ENCODE peak calls at places on chromosomes 13 and 19, in six cellular contexts. X, C, A, S, K and Z are unnamed samples. For H3K4me1, the result is how much of the 10 kb centered on the place peaks cover.

GRCh38 chr13:53142301-53142700 is 113.7 kb downstream of the OLFM4 start:
- DNase-seq in X (no peak), C (no peak), A (no peak), S (no peak), K (no peak), Z (no peak)

GRCh38 chr13:35630551-35631275 is 154.2 kb upstream of the MAB21L1 start:
- DNase-seq in X (peak), C (peak), A (no peak), S (no peak), K (peak), Z (peak)

GRCh38 chr19:12543855-12544254 is 7.4 kb downstream of the ZNF564 start:
- DNase-seq in X (no peak), C (no peak), A (no peak), S (no peak), K (no peak), Z (no peak)

GRCh38 chr19:52991021-52991420 is 22.7 kb upstream of the ERVV-1 start:
- DNase-seq in X (no peak), C (no peak), A (no peak), S (no peak), K (no peak), Z (no peak)

GRCh38 chr13:85137516-85137915 is 661.7 kb downstream of the SLITRK6 start:
- DNase-seq in X (no peak), C (no peak), A (no peak), S (no peak), K (no peak), Z (no peak)

GRCh38 chr19:29129148-29129547 is 83.8 kb downstream of the UQCRFS1 start:
- DNase-seq in X (no peak), C (no peak), A (no peak), S (no peak), K (no peak), Z (no peak)

GRCh38 chr19:3710265-3710812 is 2.2 kb downstream of the TJP3 start:
- DNase-seq in X (peak), C (peak), A (no peak), S (no peak), K (no peak), Z (peak)

GRCh38 chr19:19550454-19550842 is 12.4 kb downstream of the CILP2 start:
- DNase-seq in X (no peak), C (no peak), A (no peak), S (no peak), K (no peak), Z (no peak)

GRCh38 chr13:89827552-89827951 is 1519.9 kb upstream of the MIR17HG start:
- DNase-seq in X (peak), C (no peak), A (no peak), S (no peak), K (no peak), Z (peak)

GRCh38 chr19:50663280-50663790 is 14.1 kb downstream of the C19orf81 start:
- DNase-seq in X (no peak), C (no peak), A (no peak), S (no peak), K (no peak), Z (no peak)

GRCh38 chr19:29779921-29780320 is 31.9 kb upstream of the CCNE1 start:
- DNase-seq in X (no peak), C (no peak), A (no peak), S (no peak), K (peak), Z (no peak)

GRCh38 chr19:39262496-39262895 is 5.7 kb upstream of the IFNL2 start:
- DNase-seq in X (no peak), C (no peak), A (no peak), S (no peak), K (no peak), Z (no peak)

GRCh38 chr19:39265321-39265916 is 2.8 kb upstream of the IFNL2 start:
- DNase-seq in X (no peak), C (no peak), A (no peak), S (no peak), K (peak), Z (no peak)

GRCh38 chr19:39264306-39265290 is 3.6 kb upstream of the IFNL2 start:
- DNase-seq in X (no peak), C (no peak), A (no peak), S (no peak), K (peak), Z (no peak)

GRCh38 chr19:39261704-39262103 is 6.5 kb upstream of the IFNL2 start:
- DNase-seq in X (no peak), C (no peak), A (no peak), S (no peak), K (no peak), Z (no peak)

GRCh38 chr19:39263912-39264305 is 4.3 kb upstream of the IFNL2 start:
- DNase-seq in X (no peak), C (no peak), A (no peak), S (no peak), K (peak), Z (no peak)
- TF ChIP-seq EZH2 in X (no peak), C (no peak), A (no peak), S (no peak), K (no peak), Z (no peak)

GRCh38 chr19:35457173-35457572 is 9.1 kb downstream of the FFAR2 start:
- DNase-seq in X (no peak), C (no peak), A (no peak), S (no peak), K (no peak), Z (no peak)

GRCh38 chr19:35459414-35460082 is 11.5 kb downstream of the FFAR2 start:
- DNase-seq in X (peak), C (no peak), A (no peak), S (no peak), K (no peak), Z (no peak)

GRCh38 chr19:35460608-35461007 is 12.6 kb downstream of the FFAR2 start:
- DNase-seq in X (no peak), C (no peak), A (no peak), S (no peak), K (no peak), Z (no peak)

GRCh38 chr19:35458821-35459391 is 10.8 kb downstream of the FFAR2 start:
- DNase-seq in X (peak), C (no peak), A (no peak), S (no peak), K (no peak), Z (no peak)

DNA sequence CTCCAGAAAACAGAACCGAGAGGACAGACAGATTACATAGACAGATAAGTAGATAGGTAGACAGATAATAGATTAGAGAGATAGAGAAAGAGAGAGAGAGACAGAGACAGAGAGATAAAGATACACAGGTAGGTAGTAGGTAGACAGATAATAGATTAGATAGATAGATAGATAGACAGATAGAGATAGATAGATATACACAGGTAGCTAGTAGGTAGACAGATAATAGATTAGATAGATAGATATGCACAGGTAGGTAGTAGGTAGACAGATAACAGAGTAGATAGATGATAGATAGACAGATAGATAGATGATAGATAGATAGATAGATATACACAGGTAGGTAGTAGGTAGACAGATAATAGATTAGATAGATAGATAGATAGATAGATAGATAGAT is 10.1 kb downstream of the FFAR2 start:
- DNase-seq in X (no peak), C (no peak), A (no peak), S (no peak), K (no peak), Z (no peak)
- H3K4me1 ChIP-seq in X (under half), C (under half), A (under half), S (under half), K (under half), Z (under half)

DNA sequence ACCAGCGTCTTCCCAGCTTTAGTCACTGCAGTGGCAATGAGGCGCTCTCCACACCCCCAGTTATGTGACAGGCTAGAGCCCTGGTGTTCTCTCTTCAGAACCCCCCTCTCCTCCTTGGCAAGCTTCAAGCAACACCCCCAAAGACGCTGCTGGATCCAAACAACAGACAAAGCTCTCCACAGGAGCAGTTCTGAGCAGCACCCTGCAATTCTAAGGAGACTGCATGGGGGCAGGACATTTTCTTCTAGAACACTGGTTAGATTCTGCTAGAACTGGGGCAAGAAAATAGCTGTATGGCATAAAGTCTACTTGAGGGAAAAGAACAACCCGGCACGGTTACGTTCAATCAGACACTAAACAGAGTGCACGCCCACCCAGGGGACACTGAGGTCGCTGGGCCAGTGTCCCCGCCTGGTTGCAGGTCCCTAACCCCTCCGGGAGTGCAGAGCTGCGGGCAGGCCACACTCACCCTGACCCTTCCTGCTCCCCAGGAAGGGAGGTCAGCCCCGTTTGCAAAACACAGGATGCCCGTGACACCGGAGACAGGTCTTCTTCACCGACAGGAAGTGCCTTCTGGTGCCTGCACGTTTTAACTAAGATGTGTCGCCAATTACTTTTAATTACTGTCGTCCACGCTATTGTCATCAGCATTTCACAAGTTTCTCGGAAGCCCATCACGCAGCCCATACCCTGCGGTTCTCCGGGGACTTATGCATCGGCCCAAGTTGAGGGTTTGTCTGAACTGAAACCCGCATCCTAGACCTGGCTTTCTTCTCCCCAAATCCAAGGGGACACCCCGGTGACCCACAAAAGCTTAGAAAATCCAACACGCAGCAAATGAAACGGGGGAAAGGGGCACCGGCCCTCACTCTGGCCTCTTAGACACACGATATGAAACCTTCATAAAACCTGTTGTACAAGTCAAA is 943 bp downstream of the GJB6 start:
- DNase-seq in X (no peak), C (no peak), A (no peak), S (no peak), K (peak), Z (no peak)
- TF ChIP-seq EZH2 in X (peak), C (no peak), A (no peak), S (no peak), K (no peak), Z (no peak)

GRCh38 chr13:28136916-28137315 is 1.4 kb upstream of the PAN3 start:
- DNase-seq in X (peak), C (no peak), A (no peak), S (no peak), K (no peak), Z (no peak)

GRCh38 chr13:28138012-28138755 is at the start of gene PAN3:
- DNase-seq in X (peak), C (peak), A (peak), S (peak), K (peak), Z (peak)

GRCh38 chr13:28137556-28137955 is 789 bp upstream of the PAN3 start:
- DNase-seq in X (peak), C (no peak), A (no peak), S (no peak), K (peak), Z (no peak)

GRCh38 chr13:28138756-28139470 is 568 bp downstream of the PAN3 start:
- DNase-seq in X (peak), C (peak), A (peak), S (peak), K (peak), Z (peak)

DNA sequence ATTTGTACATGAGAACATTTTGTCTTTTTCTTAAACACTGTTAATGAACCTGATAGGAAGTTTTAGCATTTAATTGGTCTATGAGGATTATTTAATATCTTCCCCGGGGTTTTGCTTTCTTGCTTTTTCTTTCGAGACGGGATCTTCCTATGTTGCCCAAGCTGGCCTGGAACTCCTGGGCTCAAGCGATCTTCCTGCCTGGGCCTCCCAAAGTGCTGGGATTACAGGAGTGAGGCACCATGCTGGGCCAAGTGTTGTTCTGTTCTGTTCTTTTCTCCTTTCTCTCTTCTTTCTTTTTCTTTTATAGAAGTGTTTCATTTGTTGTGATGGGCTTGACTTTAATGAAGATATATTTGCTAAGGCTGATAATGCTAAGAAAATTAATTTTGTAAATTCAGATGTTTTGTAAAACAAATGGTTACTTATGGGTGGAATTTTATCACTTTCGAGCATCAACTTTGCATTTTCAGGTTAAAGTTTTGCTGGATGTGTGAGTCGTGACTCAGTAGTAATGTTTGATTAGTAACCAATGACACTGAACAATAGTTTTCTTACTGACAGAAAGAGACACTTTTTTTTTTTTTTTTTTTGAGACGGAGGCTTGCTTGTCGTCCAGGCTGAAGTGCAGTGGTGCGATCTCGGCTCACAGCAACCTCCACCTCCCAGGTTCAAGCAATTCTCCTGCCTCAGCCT is 2.2 kb downstream of the PAN3 start:
- DNase-seq in X (no peak), C (no peak), A (no peak), S (no peak), K (peak), Z (peak)
- H3K4me1 ChIP-seq in X (under half), C (under half), A (half or more), S (under half), K (under half), Z (under half)

DNA sequence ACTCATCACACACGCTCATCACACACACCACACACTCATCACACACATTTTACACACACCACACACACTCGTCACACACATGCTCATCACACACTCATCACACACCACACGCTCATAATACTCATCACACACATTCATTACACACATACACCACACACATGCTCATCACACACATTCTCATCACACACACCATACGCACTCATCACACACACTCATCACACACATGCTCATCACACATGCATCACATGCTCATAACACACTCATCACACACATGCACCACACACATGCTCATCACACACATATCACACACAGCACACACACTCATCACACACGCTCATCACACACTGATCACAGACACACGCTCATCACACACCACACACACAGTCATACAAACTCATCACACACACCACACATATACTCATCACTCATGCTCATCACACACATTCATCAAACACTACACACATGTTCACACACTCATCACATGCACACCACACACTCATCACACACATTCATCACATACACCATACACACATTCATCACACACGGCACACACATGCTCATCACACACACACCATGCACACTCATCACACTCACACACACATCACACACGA is 247.1 kb upstream of the SGCG start:
- DNase-seq in X (no peak), C (no peak), A (no peak), S (no peak), K (no peak), Z (no peak)
- TF ChIP-seq EZH2 in X (no peak), C (no peak), A (no peak), S (no peak), K (no peak), Z (no peak)